ENCODE peak calls at places on chromosomes 2 and 18, in eight cellular contexts. Q is IMR-90; U is CD8-positive, alpha-beta T cell; R is LNCaP clone FGC; L is kidney epithelial cell; S is chondrocyte; O is psoas muscle; X is Peyer's patch. A is an unnamed sample.

GRCh38 chr2:136075466-136075865 is 42.5 kb downstream of the CXCR4 start:
- DNase-seq in L (peak), R (no peak), X (no peak), S (no peak), Q (no peak), O (no peak), U (no peak), A (no peak)

GRCh38 chr2:190838492-190838910 is 42.1 kb upstream of the GLS start:
- DNase-seq in O (no peak), L (no peak), S (no peak), U (no peak), R (no peak), Q (peak), X (no peak), A (no peak)

GRCh38 chr2:86790134-86790827 is 432 bp downstream of the CD8A start:
- DNase-seq in S (no peak), Q (no peak), O (no peak), U (peak), R (no peak), L (no peak), X (no peak), A (peak)

GRCh38 chr2:219560037-219560892 is 11.1 kb downstream of the OBSL1 start:
- DNase-seq in S (no peak), R (no peak), L (no peak), Q (no peak), X (no peak), O (no peak), U (no peak), A (peak)

GRCh38 chr2:240893363-240893828 is 2.6 kb downstream of the MAB21L4 start:
- DNase-seq in X (no peak), L (peak), S (no peak), Q (peak), O (no peak), R (no peak), U (peak), A (no peak)

GRCh38 chr2:160208662-160209229 is 8.7 kb upstream of the ITGB6 start:
- DNase-seq in O (no peak), R (no peak), U (no peak), X (no peak), Q (no peak), S (no peak), L (no peak), A (no peak)

GRCh38 chr2:190477563-190478454 is 56.7 kb downstream of the NEMP2 start:
- DNase-seq in R (no peak), Q (peak), O (no peak), S (no peak), L (no peak), U (no peak), X (no peak), A (no peak)

GRCh38 chr2:213834331-213834730 is 550.1 kb downstream of the SPAG16 start:
- DNase-seq in U (no peak), X (no peak), L (peak), S (no peak), Q (peak), O (no peak), R (no peak), A (no peak)

GRCh38 chr2:123040506-123040905 is 984.6 kb upstream of the CNTNAP5 start:
- DNase-seq in S (no peak), O (no peak), L (no peak), U (no peak), Q (no peak), X (no peak), R (no peak), A (no peak)

GRCh38 chr2:61911510-61911909 is 6.0 kb downstream of the COMMD1 start:
- DNase-seq in O (no peak), L (no peak), R (no peak), U (no peak), S (no peak), Q (peak), X (no peak), A (no peak)
- TF ChIP-seq CTCF in O (peak), L (peak), R (no peak), U (no peak), S (peak), Q (peak), X (peak), A (no peak)

DNA sequence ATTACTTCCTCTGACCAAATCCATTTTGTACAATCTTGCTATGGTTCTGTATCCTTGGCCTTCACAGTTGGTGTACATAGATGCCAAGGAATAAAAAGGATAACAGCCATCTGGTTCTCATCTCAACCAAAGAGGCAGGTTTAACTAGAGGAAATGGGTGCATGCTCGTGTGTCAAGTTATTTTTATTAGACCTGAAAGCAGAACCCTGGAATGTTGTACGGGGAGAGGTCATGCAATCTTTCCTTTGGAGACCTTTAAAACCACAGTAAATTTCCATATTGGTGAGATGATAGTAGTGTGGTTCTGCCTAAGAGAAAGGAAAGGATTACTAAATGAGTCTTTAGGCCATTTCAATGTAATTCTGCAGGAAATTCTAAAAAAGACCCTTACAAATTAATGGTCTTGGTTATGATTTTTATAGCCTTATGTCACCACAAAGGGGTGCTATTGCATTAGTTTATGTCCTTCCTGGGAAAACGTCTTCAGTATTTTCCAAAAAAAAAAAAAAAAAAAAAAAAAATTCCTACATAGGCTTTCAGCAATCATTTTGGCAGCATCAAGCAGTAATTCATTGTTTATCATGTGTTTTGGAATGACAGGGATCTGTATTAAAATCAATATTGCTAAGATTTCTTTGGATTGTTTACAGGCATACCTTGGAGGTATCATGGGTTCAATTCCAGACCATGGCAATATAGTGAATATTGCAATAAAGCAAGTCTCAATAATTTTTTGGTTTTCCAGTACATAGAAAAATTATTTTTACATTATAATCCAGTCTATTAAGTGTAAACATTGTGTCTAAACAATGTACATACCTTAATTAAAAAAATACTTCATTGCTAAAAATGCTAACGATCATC is 270.8 kb downstream of the NYAP2 start:
- DNase-seq in L (no peak), S (no peak), U (no peak), Q (peak), R (peak), X (no peak), O (no peak), A (no peak)
- TF ChIP-seq CTCF in L (peak), S (peak), U (no peak), Q (peak), R (peak), X (no peak), O (peak), A (no peak)

DNA sequence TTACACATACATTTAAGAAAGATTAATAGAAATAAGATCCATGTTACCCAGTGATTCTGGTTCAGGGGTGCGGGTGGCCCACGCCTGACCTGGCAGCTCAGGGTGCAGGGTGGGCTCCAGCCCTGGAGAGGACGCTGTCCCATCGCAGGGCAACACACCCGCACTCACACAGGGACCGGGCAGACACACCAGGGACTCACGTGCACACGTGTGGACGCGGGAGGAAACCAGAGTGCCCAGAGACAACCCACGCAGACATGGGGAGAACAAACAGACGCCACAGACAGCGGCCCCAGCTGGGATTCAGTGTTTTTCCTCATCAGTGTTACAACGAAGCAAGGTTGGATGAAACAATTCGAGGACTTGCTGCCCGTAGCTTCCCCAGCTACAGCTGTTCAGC is 8.4 kb upstream of the ALLC start:
- DNase-seq in S (no peak), U (no peak), X (no peak), O (no peak), L (no peak), R (no peak), Q (no peak), A (no peak)
- TF ChIP-seq CTCF in S (no peak), U (no peak), X (no peak), O (no peak), L (no peak), R (no peak), Q (no peak), A (no peak)

GRCh38 chr18:68701353-68701752 is 13.6 kb downstream of the TMX3 start:
- DNase-seq in L (no peak), X (no peak), O (no peak), Q (no peak), U (no peak), R (no peak), S (no peak), A (no peak)
- TF ChIP-seq CTCF in L (no peak), X (no peak), O (no peak), Q (no peak), U (no peak), R (no peak), S (no peak), A (no peak)

DNA sequence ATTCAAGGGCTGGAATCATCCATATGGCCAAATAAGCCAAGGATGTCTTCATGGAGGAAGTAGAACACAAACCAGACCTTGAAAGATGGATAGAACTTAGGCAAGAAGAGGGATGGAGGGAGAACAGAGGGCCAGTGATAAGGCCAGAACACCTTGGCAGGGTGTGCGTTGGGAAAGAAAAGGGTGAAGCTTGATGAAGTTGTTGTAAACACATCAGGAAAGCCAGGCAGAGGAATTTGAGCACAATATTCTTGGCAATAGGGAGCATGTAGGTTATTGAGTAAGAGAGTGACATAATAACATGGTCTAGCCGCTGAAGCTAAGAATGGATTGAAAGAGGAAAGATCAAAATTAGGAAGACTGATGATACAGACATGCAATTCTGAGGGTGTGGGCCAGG is 40.9 kb downstream of the SLC14A2 start:
- DNase-seq in L (no peak), U (no peak), O (no peak), Q (no peak), S (no peak), X (no peak), R (no peak), A (no peak)
- TF ChIP-seq CTCF in L (no peak), U (no peak), O (no peak), Q (no peak), S (no peak), X (no peak), R (no peak), A (no peak)

DNA sequence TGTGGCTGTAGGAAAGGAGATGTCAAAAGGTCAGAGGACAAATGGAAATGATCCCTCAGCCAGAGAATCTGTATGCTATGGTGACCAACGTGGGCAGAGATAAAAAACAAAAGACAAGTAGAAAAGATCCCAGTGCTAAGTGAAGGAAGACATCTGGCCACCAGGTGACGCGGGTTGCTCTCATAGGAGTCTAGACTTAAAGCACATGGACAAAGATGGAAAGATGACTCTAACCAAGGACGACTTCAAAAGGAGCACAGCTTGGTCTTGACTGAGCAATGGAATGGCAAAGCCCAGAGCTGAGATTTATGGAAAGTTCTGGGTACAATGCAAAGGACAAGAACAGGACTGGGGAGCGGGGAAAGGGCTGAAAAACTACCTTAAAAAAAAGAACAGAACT is 96.8 kb downstream of the CLIP4 start:
- DNase-seq in O (no peak), S (no peak), Q (no peak), U (no peak), X (no peak), L (no peak), R (no peak), A (no peak)
- TF ChIP-seq CTCF in O (no peak), S (peak), Q (no peak), U (no peak), X (no peak), L (no peak), R (no peak), A (no peak)

GRCh38 chr2:198930170-198930569 is 527.6 kb downstream of the SATB2 start:
- DNase-seq in L (no peak), R (no peak), S (no peak), O (no peak), X (peak), Q (no peak), U (no peak), A (no peak)
- TF ChIP-seq CTCF in L (peak), R (peak), S (peak), O (no peak), X (peak), Q (peak), U (no peak), A (no peak)

GRCh38 chr2:66446924-66447323 is 12.0 kb downstream of the MEIS1 start:
- DNase-seq in X (no peak), S (no peak), U (no peak), O (no peak), R (no peak), L (no peak), Q (no peak), A (no peak)

GRCh38 chr2:66445076-66445724 is 10.3 kb downstream of the MEIS1 start:
- DNase-seq in O (peak), X (no peak), L (no peak), U (no peak), R (no peak), Q (no peak), S (no peak), A (no peak)

GRCh38 chr2:66447676-66448075 is 12.8 kb downstream of the MEIS1 start:
- DNase-seq in U (no peak), S (no peak), L (no peak), X (no peak), O (no peak), R (no peak), Q (no peak), A (no peak)

GRCh38 chr2:66445781-66446177 is 10.9 kb downstream of the MEIS1 start:
- DNase-seq in L (no peak), U (no peak), R (no peak), X (no peak), S (no peak), O (peak), Q (no peak), A (no peak)

DNA sequence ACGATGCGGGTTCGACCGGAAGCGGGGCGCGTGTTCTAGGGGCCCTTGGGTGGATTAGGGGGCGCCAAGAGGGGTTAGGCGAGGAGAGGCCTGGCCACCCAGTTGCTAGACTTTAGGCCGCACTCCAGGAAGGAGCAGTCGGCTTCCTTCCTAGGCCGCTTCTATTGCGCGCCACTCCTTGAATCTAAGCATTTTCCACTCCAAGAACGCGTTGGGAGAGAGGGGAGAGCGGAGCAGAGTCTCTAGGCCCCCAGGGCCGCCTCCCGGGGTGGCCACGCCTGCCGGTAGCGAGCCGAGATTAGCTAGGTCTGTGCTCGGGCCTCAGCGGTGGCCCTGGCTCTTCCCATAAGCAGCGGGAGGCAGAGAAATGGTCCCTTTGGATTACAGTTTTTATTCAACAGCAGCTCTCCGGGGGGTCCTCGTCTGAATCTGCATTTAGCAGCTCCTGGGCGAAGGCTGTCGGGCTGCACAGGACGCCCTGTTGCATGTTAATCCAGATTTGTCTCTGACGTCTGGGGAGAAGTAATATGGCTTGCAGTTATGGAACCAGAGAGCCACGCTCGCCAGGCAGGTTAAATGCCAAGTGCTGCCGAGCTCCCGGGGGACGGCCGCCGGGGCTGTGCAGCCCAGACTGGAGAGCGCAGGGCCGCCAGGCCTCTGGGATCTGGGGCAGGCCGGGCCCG is 11.4 kb downstream of the MEIS1 start:
- DNase-seq in R (no peak), O (peak), X (peak), Q (no peak), S (no peak), U (no peak), L (no peak), A (no peak)
- TF ChIP-seq CTCF in R (no peak), O (no peak), X (no peak), Q (no peak), S (no peak), U (no peak), L (no peak), A (no peak)

DNA sequence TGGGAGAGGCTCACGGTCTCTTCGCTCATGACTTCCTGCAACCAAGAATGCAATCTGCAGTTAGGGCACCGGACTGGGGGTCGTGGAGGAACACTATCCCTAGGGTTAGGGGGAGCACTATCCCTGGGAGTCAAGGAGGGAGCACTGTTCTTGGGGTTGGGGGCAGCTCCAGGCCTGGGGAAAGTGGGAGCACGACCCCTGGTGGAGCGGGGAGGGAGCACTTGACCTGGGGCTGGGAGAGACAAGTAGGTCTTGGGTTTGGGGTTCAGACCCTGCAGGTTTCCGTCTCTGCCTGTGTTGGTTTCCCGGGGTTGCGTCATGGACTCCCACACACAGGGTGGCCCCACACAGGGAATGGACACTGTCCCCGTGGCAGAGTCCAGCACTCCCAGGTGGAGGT is 133.6 kb downstream of the TPO start:
- DNase-seq in U (no peak), O (no peak), S (peak), L (no peak), Q (no peak), X (no peak), R (no peak), A (no peak)
- TF ChIP-seq CTCF in U (no peak), O (no peak), S (no peak), L (peak), Q (no peak), X (no peak), R (peak), A (no peak)

A was measured in GM13976.